ENCODE peak calls at places on chromosomes 2 and 18, in seven cellular contexts. One of them, this sample, is unnamed.

GRCh38 chr18:32469190-32469611 is 1.5 kb downstream of the GAREM1 start:
- DNase-seq in GDM1: no peak
- DNase-seq in left colon: peak; percentile 37
- DNase-seq in HCEC 1CT: peak; percentile 54
- DNase-seq in mucosa of gallbladder: peak; percentile 30
- DNase-seq in esophagus squamous epithelium: no peak
- DNase-seq in dorsolateral prefrontal cortex: peak; percentile 59
- DNase-seq in this sample: peak; percentile 55

GRCh38 chr2:183010112-183010511 is 28.1 kb downstream of the NCKAP1 start:
- DNase-seq in dorsolateral prefrontal cortex: no peak
- DNase-seq in GDM1: no peak
- DNase-seq in HCEC 1CT: peak; percentile 41
- DNase-seq in esophagus squamous epithelium: no peak
- DNase-seq in left colon: no peak
- DNase-seq in mucosa of gallbladder: no peak
- DNase-seq in this sample: peak; percentile 64

GRCh38 chr18:76493213-76494107 is 1.6 kb downstream of the ZNF516 start:
- DNase-seq in dorsolateral prefrontal cortex: no peak
- DNase-seq in GDM1: no peak
- DNase-seq in esophagus squamous epithelium: no peak
- DNase-seq in HCEC 1CT: peak; percentile 36
- DNase-seq in mucosa of gallbladder: no peak
- DNase-seq in left colon: no peak
- DNase-seq in this sample: peak; percentile 72

GRCh38 chr2:120264995-120265394 is 12.3 kb downstream of the RALB start:
- DNase-seq in GDM1: no peak
- DNase-seq in mucosa of gallbladder: no peak
- DNase-seq in esophagus squamous epithelium: no peak
- DNase-seq in dorsolateral prefrontal cortex: no peak
- DNase-seq in left colon: no peak
- DNase-seq in HCEC 1CT: no peak
- DNase-seq in this sample: no peak

GRCh38 chr2:172102858-172103359 is at the start of gene DLX2:
- DNase-seq in HCEC 1CT: peak; percentile 80
- DNase-seq in dorsolateral prefrontal cortex: peak; percentile 84
- DNase-seq in esophagus squamous epithelium: no peak
- DNase-seq in GDM1: peak; percentile 78
- DNase-seq in left colon: peak; percentile 87
- DNase-seq in mucosa of gallbladder: peak; percentile 74
- DNase-seq in this sample: peak; percentile 78

GRCh38 chr2:37928377-37928776 is 3.3 kb downstream of the RMDN2 start:
- DNase-seq in left colon: no peak
- DNase-seq in mucosa of gallbladder: no peak
- DNase-seq in esophagus squamous epithelium: no peak
- DNase-seq in HCEC 1CT: no peak
- DNase-seq in GDM1: no peak
- DNase-seq in dorsolateral prefrontal cortex: no peak
- DNase-seq in this sample: no peak

GRCh38 chr2:154825358-154825757 is 126.9 kb downstream of the KCNJ3 start:
- DNase-seq in esophagus squamous epithelium: no peak
- DNase-seq in GDM1: no peak
- DNase-seq in left colon: no peak
- DNase-seq in dorsolateral prefrontal cortex: no peak
- DNase-seq in mucosa of gallbladder: no peak
- DNase-seq in HCEC 1CT: no peak
- DNase-seq in this sample: no peak

GRCh38 chr2:239303711-239304532 is 96.9 kb downstream of the HDAC4 start:
- DNase-seq in left colon: peak; percentile 37
- DNase-seq in GDM1: no peak
- DNase-seq in mucosa of gallbladder: no peak
- DNase-seq in HCEC 1CT: no peak
- DNase-seq in dorsolateral prefrontal cortex: peak; percentile 14
- DNase-seq in esophagus squamous epithelium: no peak
- DNase-seq in this sample: no peak

GRCh38 chr2:37819228-37819627 is 105.9 kb upstream of the RMDN2 start:
- DNase-seq in HCEC 1CT: peak; percentile 95
- DNase-seq in esophagus squamous epithelium: no peak
- DNase-seq in left colon: no peak
- DNase-seq in mucosa of gallbladder: no peak
- DNase-seq in GDM1: no peak
- DNase-seq in dorsolateral prefrontal cortex: no peak
- DNase-seq in this sample: peak; percentile 96

GRCh38 chr2:234292205-234292954 is 204.5 kb downstream of the ARL4C start:
- DNase-seq in HCEC 1CT: no peak
- DNase-seq in left colon: no peak
- DNase-seq in dorsolateral prefrontal cortex: no peak
- DNase-seq in GDM1: peak; percentile 8
- DNase-seq in esophagus squamous epithelium: no peak
- DNase-seq in mucosa of gallbladder: no peak
- DNase-seq in this sample: no peak

GRCh38 chr18:76528477-76529432 is 33.7 kb upstream of the ZNF516 start:
- DNase-seq in esophagus squamous epithelium: no peak
- DNase-seq in mucosa of gallbladder: peak; percentile 38
- DNase-seq in GDM1: no peak
- DNase-seq in left colon: no peak
- DNase-seq in HCEC 1CT: peak; percentile 66
- DNase-seq in dorsolateral prefrontal cortex: no peak
- DNase-seq in this sample: peak; percentile 73

GRCh38 chr2:30770791-30771190 is 36.5 kb downstream of the CAPN13 start:
- DNase-seq in left colon: no peak
- DNase-seq in HCEC 1CT: no peak
- DNase-seq in mucosa of gallbladder: peak; percentile 3
- DNase-seq in esophagus squamous epithelium: no peak
- DNase-seq in dorsolateral prefrontal cortex: no peak
- DNase-seq in GDM1: no peak
- DNase-seq in this sample: no peak

GRCh38 chr2:204967199-204967995 is 422.1 kb downstream of the PARD3B start:
- DNase-seq in esophagus squamous epithelium: no peak
- DNase-seq in left colon: no peak
- DNase-seq in HCEC 1CT: no peak
- DNase-seq in GDM1: peak; percentile 74
- DNase-seq in dorsolateral prefrontal cortex: no peak
- DNase-seq in mucosa of gallbladder: no peak
- DNase-seq in this sample: no peak